ENCODE peak calls at places on chromosomes 6 and 20, in seven cellular contexts. O, N, Q, W, S, J and Z are unnamed samples.

GRCh38 chr20:19015326-19015725 is 197.1 kb upstream of the SLC24A3 start:
- DNase-seq in J (no peak), N (no peak), O (no peak), S (no peak), Q (no peak), W (no peak), Z (no peak)

GRCh38 chr20:16036331-16036730 is 536.9 kb downstream of the KIF16B start:
- DNase-seq in J (no peak), W (no peak), N (no peak), S (no peak), O (no peak), Q (no peak), Z (no peak)

GRCh38 chr6:135830452-135830851 is 21.0 kb upstream of the PDE7B start:
- DNase-seq in W (no peak), Q (no peak), N (no peak), O (no peak), S (no peak), J (no peak), Z (peak; percentile 20)

GRCh38 chr6:111823831-111824607 is 49.2 kb downstream of the FYN start:
- DNase-seq in Q (no peak), S (peak; percentile 38), O (peak; percentile 36), W (no peak), N (peak; percentile 88), J (peak; percentile 62), Z (no peak)

GRCh38 chr6:54775586-54775985 is 71.0 kb upstream of the FAM83B start:
- DNase-seq in N (no peak), W (no peak), S (no peak), O (no peak), J (peak; percentile 23), Q (no peak), Z (no peak)

GRCh38 chr6:144897441-144897921 is 612.3 kb downstream of the UTRN start:
- DNase-seq in S (peak; percentile 94), Q (peak; percentile 61), O (peak; percentile 81), W (no peak), J (peak; percentile 90), N (peak; percentile 82), Z (peak; percentile 35)

GRCh38 chr6:127385668-127386385 is 42.4 kb upstream of the ECHDC1 start:
- DNase-seq in O (no peak), J (no peak), S (no peak), W (no peak), N (no peak), Q (no peak), Z (peak; percentile 13)

GRCh38 chr6:84762941-84763396 is 1.4 kb downstream of the TBX18 start:
- DNase-seq in W (no peak), J (peak; percentile 67), N (no peak), Q (no peak), O (no peak), S (no peak), Z (no peak)

GRCh38 chr6:170005680-170006470 is 254.5 kb downstream of the ERMARD start:
- DNase-seq in S (no peak), N (no peak), O (no peak), J (no peak), W (no peak), Q (no peak), Z (no peak)

GRCh38 chr6:25083784-25084507 is 148.2 kb upstream of the RIPOR2 start:
- DNase-seq in O (no peak), N (no peak), Q (no peak), S (no peak), W (no peak), J (no peak), Z (no peak)

GRCh38 chr20:62676976-62677375 is 31.7 kb upstream of the NTSR1 start:
- DNase-seq in S (no peak), W (no peak), N (no peak), O (no peak), Q (no peak), J (no peak), Z (no peak)

GRCh38 chr20:62678553-62678952 is 30.1 kb upstream of the NTSR1 start:
- DNase-seq in S (no peak), J (no peak), O (no peak), N (no peak), Q (no peak), W (no peak), Z (no peak)

GRCh38 chr20:62677678-62678077 is 31.0 kb upstream of the NTSR1 start:
- DNase-seq in W (no peak), Q (no peak), O (no peak), S (no peak), N (no peak), J (no peak), Z (no peak)

GRCh38 chr20:62683136-62683535 is 25.5 kb upstream of the NTSR1 start:
- DNase-seq in O (no peak), J (no peak), S (no peak), W (no peak), Q (no peak), N (no peak), Z (no peak)

DNA sequence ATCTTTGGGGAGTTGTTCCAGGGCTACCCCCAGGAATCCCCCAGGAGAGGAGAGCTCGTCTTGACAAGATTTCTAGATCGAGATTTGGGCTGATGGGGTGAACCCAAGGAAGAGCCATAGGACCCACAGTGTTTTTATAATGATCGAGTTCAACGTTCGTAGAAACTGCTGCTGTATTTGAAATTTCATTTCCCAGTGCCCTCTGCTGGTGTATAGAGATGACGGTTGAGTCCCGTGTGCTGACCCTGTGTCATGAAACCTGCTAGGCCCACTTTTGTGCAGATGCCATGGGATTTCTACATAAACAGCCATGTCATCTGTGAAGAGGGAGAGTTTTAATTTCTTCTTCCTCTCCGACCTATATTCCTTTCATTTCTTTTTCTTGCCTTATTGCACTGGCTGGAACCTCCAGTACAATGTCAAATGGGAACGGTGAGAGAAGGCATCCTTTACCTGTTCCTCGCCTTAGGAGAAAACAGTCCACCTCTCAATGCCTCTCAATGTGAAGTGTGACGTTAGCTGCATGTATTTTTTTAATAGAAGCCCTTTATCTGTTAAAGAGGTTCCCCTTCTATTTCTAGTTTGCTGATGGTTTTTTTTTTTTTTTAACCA is 28.6 kb upstream of the NTSR1 start:
- DNase-seq in N (no peak), J (no peak), O (no peak), W (no peak), S (no peak), Q (no peak), Z (no peak)
- TF ChIP-seq CTCF in N (no peak), J (no peak), O (no peak), W (no peak), S (no peak), Q (no peak), Z (no peak)

GRCh38 chr20:20334489-20334888 is 33.4 kb upstream of the INSM1 start:
- DNase-seq in N (no peak), W (no peak), O (no peak), J (no peak), S (no peak), Q (no peak), Z (no peak)

GRCh38 chr20:20329564-20329963 is 38.3 kb upstream of the INSM1 start:
- DNase-seq in N (no peak), S (no peak), Q (no peak), O (no peak), J (no peak), W (no peak), Z (no peak)

GRCh38 chr20:20338133-20338730 is 29.7 kb upstream of the INSM1 start:
- DNase-seq in W (no peak), Q (no peak), O (no peak), S (no peak), N (no peak), J (no peak), Z (no peak)

GRCh38 chr20:20331796-20332195 is 36.1 kb upstream of the INSM1 start:
- DNase-seq in W (no peak), J (no peak), Q (no peak), N (no peak), O (no peak), S (no peak), Z (no peak)

GRCh38 chr20:20333866-20334265 is 34.0 kb upstream of the INSM1 start:
- DNase-seq in Q (no peak), O (no peak), N (no peak), W (no peak), S (no peak), J (no peak), Z (no peak)
- H3K4me3 ChIP-seq in Q (no peak overlapping the region), O (no peak overlapping the region), N (no peak overlapping the region), W (no peak overlapping the region), S (no peak overlapping the region), J (no peak overlapping the region), Z (no peak overlapping the region)

DNA sequence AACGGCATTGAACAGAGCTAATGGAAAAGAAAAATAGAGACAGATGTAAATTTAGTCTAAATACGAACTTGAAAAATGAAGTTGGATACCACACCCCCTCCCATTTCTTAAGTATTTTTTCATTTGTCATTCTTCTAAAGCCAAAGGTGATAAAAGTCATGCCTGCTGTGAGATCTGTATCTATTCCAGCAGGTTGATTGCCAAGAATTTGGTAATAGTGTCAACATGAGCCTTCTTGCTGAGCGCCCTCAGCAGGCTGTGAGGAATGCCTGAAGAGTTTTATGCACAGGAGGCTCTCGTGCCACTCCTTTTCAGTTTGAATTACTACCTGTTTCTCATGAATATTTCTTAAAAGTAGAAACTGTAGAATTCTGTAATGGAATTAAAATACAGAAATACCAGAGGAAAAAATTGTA is 165.4 kb downstream of the QKI start:
- DNase-seq in Q (no peak), S (no peak), J (peak; percentile 15), W (no peak), O (peak; percentile 35), N (peak; percentile 13), Z (no peak)
- TF ChIP-seq CTCF in Q (no peak), S (peak; percentile 13), J (peak; percentile 31), W (peak; percentile 25), O (peak; percentile 37), N (no peak), Z (peak; percentile 18)

GRCh38 chr6:137903274-137903932 is 36.3 kb downstream of the TNFAIP3 start:
- DNase-seq in S (no peak), O (no peak), W (no peak), J (no peak), N (no peak), Q (no peak), Z (no peak)

GRCh38 chr6:137903933-137904821 is 37.1 kb downstream of the TNFAIP3 start:
- DNase-seq in Q (no peak), N (peak; percentile 80), W (no peak), O (peak; percentile 83), S (no peak), J (peak; percentile 53), Z (peak; percentile 58)

GRCh38 chr6:137906020-137906472 is 39.0 kb downstream of the TNFAIP3 start:
- DNase-seq in J (no peak), O (no peak), Q (no peak), W (no peak), N (no peak), S (no peak), Z (no peak)

GRCh38 chr6:137907170-137907569 is 40.1 kb downstream of the TNFAIP3 start:
- DNase-seq in W (no peak), S (no peak), N (no peak), O (no peak), J (no peak), Q (no peak), Z (no peak)

DNA sequence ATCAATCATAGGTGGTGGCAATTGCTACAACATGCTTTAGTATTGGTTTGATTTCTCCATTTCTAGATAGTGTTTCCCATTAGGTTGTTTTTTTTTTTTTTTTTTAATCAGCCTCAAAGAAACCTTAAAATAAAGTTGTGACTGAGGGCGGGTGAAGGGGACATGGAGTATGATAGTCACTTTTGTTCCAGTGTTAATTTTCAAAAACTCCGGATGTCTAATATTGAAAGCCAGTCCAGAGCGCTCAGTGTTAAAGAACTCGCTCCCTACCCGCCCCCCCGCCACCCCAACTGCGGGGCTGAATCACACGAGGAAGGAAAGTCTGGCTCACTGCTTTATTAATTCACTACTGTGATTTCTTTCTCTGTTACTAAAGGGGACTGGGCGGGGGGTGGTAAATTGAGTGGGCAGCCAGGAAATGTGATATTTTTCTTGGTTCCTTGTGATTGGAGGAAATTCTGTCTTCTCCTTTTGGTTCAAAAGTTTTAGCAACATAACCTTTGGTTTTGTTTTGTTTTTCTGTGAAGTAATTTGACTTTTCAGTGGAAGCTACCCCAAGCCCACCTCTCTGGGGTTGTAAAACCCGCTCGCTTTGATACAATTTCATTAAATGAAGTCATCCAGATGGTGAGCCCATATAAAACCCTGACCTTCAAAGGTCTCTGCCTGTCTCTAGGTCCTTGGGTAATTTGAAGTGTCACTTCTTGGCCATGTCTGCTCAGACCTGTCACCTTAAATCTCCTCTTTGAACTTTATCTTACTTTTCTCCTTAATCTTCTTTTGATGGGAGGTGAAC is 38.0 kb downstream of the TNFAIP3 start:
- DNase-seq in W (peak; percentile 33), O (peak; percentile 58), S (no peak), Q (no peak), J (peak; percentile 30), N (no peak), Z (no peak)
- H3K4me3 ChIP-seq in W (no peak overlapping the region), O (no peak overlapping the region), S (peak overlapping the region; percentile 5), Q (no peak overlapping the region), J (no peak overlapping the region), N (no peak overlapping the region), Z (peak overlapping the region; percentile 38)